ENCODE peak calls at places on chromosomes 6 and 20, in five cellular contexts. T is lower lobe of right lung; Q is astrocyte; W is CD4-positive, alpha-beta T cell; H is H9. G is an unnamed sample.

GRCh38 chr20:408843-409696 is 971 bp downstream of the RBCK1 start:
- DNase-seq in T (no peak), Q (no peak), W (no peak), H (no peak), G (no peak)

GRCh38 chr6:2209226-2209809 is 36.1 kb downstream of the GMDS start:
- DNase-seq in T (no peak), Q (no peak), W (peak), H (peak), G (peak)

GRCh38 chr6:139436521-139437348 is 62.3 kb upstream of the CITED2 start:
- DNase-seq in T (no peak), Q (peak), W (no peak), H (no peak), G (peak)

GRCh38 chr20:38889792-38890496 is 36.3 kb upstream of the FAM83D start:
- DNase-seq in T (no peak), Q (no peak), W (no peak), H (no peak), G (no peak)

GRCh38 chr6:3013486-3013885 is 13.8 kb downstream of the NQO2 start:
- DNase-seq in T (peak), Q (peak), W (no peak), H (no peak), G (peak)

GRCh38 chr6:48092550-48093217 is 18.3 kb downstream of the PTCHD4 start:
- DNase-seq in T (no peak), Q (no peak), W (no peak), H (no peak), G (no peak)

GRCh38 chr6:3389390-3390167 is 67.3 kb downstream of the SLC22A23 start:
- DNase-seq in T (no peak), Q (peak), W (no peak), H (no peak), G (peak)

GRCh38 chr6:106890447-106890846 is 84.1 kb downstream of the CD24 start:
- DNase-seq in T (no peak), Q (no peak), W (no peak), H (no peak), G (no peak)

GRCh38 chr20:40728470-40728869 is 39.4 kb upstream of the MAFB start:
- DNase-seq in T (no peak), Q (no peak), W (no peak), H (no peak), G (no peak)

GRCh38 chr6:7513534-7513933 is 27.9 kb upstream of the DSP start:
- DNase-seq in T (no peak), Q (no peak), W (no peak), H (no peak), G (no peak)

GRCh38 chr6:5989141-5989723 is 17.5 kb downstream of the NRN1 start:
- DNase-seq in T (peak), Q (no peak), W (no peak), H (no peak), G (no peak)

GRCh38 chr20:23613676-23614075 is 8.0 kb upstream of the CST9 start:
- DNase-seq in T (no peak), Q (no peak), W (no peak), H (no peak), G (no peak)

GRCh38 chr20:5870462-5871021 is 79.8 kb downstream of the TRMT6 start:
- DNase-seq in T (no peak), Q (no peak), W (no peak), H (no peak), G (no peak)

GRCh38 chr6:14876778-14877613 is 368.9 kb upstream of the JARID2 start:
- DNase-seq in T (no peak), Q (peak), W (no peak), H (no peak), G (peak)

GRCh38 chr6:1817033-1817761 is 207.5 kb downstream of the FOXC1 start:
- DNase-seq in T (no peak), Q (peak), W (no peak), H (no peak), G (peak)

GRCh38 chr6:158996863-158997262 is 3.1 kb downstream of the RSPH3 start:
- DNase-seq in T (no peak), Q (no peak), W (no peak), H (no peak), G (no peak)

GRCh38 chr20:53568351-53568750 is 25.3 kb downstream of the ZNF217 start:
- DNase-seq in T (no peak), Q (no peak), W (no peak), H (no peak), G (no peak)

GRCh38 chr6:125679651-125680050 is 69.8 kb upstream of the HEY2 start:
- DNase-seq in T (no peak), Q (no peak), W (no peak), H (no peak), G (no peak)

GRCh38 chr6:163986313-163986712 is 571.8 kb downstream of the QKI start:
- DNase-seq in T (no peak), Q (peak), W (no peak), H (no peak), G (no peak)

GRCh38 chr6:144778773-144779531 is 493.8 kb downstream of the UTRN start:
- DNase-seq in T (no peak), Q (no peak), W (no peak), H (no peak), G (peak)

GRCh38 chr6:452301-453067 is 60.9 kb downstream of the IRF4 start:
- DNase-seq in T (no peak), Q (no peak), W (no peak), H (peak), G (no peak)

DNA sequence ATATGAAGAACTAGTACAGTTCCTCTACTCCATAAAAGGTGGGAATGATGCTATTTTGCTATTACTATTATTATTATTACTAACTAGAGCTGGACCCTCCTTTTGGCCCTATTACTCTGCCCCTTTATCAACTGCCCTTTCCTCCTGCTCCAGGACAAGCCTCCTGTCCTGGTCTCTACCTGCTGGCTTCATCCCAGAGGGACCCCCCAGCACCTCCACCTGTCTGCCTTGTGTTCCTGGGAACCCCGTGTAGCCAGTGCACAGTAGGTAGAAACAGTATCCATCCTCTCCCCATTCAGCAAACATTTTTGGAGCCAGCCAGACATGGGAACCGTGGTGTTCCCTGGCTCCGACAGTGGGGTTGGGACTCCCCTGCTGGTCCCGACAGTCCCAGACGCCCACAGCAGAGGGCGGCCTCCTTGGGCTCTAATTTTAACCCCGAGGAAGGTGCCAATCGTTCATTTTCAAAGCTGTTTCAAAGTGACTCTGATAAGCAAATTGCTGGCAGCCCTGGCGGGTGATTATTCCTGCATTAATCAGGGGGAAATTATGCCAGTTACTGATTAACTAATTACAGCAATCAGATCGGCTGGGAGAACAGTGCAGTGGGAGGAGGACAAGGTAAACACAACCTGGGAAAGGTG is 44.2 kb upstream of the MDGA1 start:
- DNase-seq in T (no peak), Q (no peak), W (no peak), H (peak), G (no peak)
- TF ChIP-seq CTCF in T (peak), Q (peak), W (no peak), H (peak), G (peak)

DNA sequence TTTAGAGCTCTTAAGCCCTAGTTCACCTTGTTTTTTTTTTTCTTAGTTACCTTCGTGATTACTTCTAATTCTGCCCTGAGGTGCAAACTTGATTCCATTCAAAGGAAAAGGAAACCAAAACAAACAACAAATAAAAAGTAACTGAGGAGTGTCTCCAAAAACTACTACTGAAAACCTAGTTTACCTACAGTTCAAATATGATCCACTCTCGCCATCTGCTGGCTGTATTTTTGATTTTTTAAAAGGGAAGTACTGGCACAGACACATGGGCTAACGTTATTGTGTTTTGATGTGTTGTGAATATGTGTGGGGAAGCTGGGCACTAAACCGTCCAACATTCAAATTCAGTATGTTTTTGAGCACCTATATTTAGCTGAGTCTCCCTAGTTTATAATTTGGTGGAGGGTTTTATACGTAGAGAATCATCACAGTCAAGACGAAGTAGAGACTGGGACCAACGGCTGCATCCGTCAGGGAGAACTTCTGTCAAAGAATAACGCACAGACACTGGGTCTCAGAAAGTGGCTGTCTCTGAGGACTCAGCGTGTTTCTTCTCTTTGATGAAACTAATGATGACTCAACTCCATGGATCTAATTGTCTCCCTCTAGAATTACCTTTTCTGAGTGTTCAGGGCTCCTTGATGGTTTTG is 373.5 kb upstream of the BTBD3 start:
- DNase-seq in T (no peak), Q (peak), W (no peak), H (no peak), G (peak)
- TF ChIP-seq CTCF in T (peak), Q (peak), W (no peak), H (peak), G (peak)

DNA sequence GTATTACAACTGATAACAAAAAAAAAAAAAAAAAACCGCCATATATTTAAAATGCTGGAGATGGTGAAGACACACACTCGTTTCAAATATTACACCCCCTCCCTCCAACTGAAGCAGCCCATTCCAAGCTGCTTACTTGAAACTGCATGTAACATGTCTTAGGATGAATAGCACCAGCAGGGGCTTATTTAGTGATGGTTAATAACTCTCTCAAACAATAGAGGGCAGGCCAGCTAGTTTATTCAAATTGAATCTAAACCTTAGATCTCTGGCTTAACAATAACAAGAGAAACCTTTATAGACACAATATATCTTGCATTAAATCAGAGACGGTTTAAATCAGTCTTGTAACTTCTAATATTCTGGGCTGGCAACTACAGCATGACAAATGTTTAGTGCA is 9.3 kb upstream of the JPH2 start:
- DNase-seq in T (no peak), Q (no peak), W (no peak), H (no peak), G (no peak)
- TF ChIP-seq CTCF in T (no peak), Q (no peak), W (no peak), H (no peak), G (peak)

GRCh38 chr6:52815167-52816092 is 11.8 kb upstream of the GSTA1 start:
- DNase-seq in T (no peak), Q (peak), W (peak), H (peak), G (peak)
- TF ChIP-seq CTCF in T (peak), Q (peak), W (peak), H (peak), G (peak)

DNA sequence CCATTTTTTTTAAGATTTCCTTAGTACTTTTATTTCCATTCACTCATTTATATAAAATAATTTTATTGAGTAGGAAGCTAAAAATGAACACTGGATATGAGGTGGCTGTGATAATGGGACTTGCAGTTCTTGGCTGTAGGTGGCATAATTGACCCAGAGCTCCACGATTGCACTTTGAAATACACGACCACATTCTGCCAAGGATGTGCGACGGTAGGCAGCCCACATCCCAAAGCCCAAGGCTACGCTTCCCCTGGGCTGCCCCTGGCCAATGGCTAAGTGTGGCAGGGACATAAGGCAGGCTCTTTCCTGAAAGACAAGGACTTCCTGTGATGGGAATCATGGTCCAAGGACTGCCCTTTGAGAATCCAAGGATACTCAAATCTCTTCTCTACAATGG is 43.7 kb upstream of the ADTRP start:
- DNase-seq in T (no peak), Q (no peak), W (no peak), H (no peak), G (no peak)
- TF ChIP-seq CTCF in T (peak), Q (no peak), W (no peak), H (no peak), G (peak)

GRCh38 chr6:116444092-116444491 is 17.1 kb upstream of the CALHM6 start:
- DNase-seq in T (no peak), Q (no peak), W (no peak), H (no peak), G (peak)
- TF ChIP-seq CTCF in T (peak), Q (peak), W (peak), H (peak), G (peak)

DNA sequence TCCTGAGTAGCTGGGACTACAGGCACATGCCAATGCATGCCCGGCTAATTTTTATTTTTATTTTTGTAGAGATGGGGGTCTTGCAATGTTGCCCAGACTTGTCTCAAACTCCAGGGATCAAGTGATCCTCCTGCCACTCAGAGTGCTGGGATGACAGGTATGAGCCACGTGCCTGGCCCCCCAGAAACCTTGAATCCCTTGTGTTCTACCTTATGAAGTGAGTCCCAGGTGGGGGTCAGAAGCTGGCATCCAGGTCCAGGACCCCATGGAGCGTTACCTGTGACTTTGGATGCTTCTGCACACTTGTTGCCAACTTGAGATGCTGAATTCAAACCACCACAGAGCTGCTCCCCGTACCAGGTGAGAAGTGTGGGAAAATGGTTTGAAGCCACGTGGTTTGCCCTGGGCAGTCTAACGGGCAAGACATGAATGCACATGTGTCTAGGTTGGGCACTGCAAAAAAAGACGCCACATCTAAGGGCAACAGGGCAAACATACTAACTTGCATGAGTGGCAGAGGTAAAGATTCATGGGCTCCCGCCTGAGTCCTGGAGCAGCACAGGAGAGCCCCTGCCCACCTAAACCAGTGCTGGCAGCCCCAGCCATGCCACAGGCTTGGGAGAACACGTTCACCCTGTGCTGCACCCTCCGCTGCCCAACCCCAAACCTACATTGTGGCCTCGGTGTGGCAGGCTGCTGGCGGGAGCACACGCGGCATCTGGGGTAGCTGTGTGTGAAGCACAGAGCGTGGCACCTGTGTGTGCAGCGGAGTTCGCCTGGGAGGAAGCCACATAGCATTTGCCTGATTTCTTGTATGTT is 101.2 kb downstream of the JPH2 start:
- DNase-seq in T (no peak), Q (no peak), W (no peak), H (no peak), G (no peak)
- TF ChIP-seq CTCF in T (no peak), Q (no peak), W (no peak), H (no peak), G (no peak)

GRCh38 chr20:45300961-45301360 is 5.7 kb upstream of the RBPJL start:
- DNase-seq in T (no peak), Q (no peak), W (peak), H (peak), G (peak)
- TF ChIP-seq CTCF in T (peak), Q (peak), W (no peak), H (peak), G (peak)

DNA sequence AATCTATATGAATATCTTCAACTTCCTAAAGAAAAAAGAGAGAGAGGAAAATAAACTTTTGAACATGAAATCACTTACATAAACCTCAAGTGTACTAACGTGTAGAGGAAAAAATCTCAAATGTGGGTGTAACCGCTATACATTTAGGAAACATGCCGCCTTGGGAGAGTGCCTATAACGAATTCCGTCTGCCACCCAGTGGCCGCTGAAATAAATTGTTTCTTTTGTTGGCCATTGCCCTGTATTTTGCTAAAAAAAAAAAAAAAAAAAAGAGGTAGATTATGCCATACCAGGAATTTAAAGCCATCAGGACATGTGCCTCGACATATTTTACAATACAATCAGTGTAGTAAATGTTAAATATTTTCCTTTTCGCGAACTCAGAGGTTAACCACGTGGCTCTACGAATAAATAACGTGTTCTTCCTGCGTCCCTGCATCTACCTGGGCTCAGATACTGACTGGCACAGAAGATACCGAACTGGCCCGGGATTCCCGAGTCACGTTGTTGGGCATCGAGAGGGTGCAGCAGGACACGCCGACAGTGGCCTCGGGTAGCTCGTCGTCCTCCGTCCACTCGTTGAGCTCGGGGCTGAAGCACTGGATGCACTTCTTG is 14.3 kb downstream of the KLHL31 start:
- DNase-seq in T (peak), Q (peak), W (peak), H (peak), G (peak)
- TF ChIP-seq CTCF in T (peak), Q (peak), W (peak), H (peak), G (peak)

GRCh38 chr6:23003671-23004598 is 434.6 kb downstream of the HDGFL1 start:
- DNase-seq in T (no peak), Q (no peak), W (no peak), H (no peak), G (no peak)
- TF ChIP-seq CTCF in T (no peak), Q (no peak), W (no peak), H (no peak), G (no peak)